ENCODE peak calls at places on chromosome 12, in five cellular contexts. One of them, this sample, is unnamed.

GRCh38 chr12:9793774-9794395 is 33.2 kb upstream of the CD69 start:
- DNase-seq in thoracic aorta: no peak
- DNase-seq in hippocampal formation: no peak
- DNase-seq in HS-5: no peak
- DNase-seq in progenitor cell of endocrine pancreas: no peak
- DNase-seq in this sample: no peak

GRCh38 chr12:6218526-6218925 is 18.3 kb downstream of the CD9 start:
- DNase-seq in HS-5: no peak
- DNase-seq in progenitor cell of endocrine pancreas: no peak
- DNase-seq in hippocampal formation: no peak
- DNase-seq in thoracic aorta: no peak
- DNase-seq in this sample: no peak

GRCh38 chr12:100576311-100577036 is 3.0 kb downstream of the GAS2L3 start:
- DNase-seq in progenitor cell of endocrine pancreas: no peak
- DNase-seq in HS-5: peak; percentile 78
- DNase-seq in thoracic aorta: no peak
- DNase-seq in hippocampal formation: no peak
- DNase-seq in this sample: no peak

GRCh38 chr12:104137175-104137901 is 672 bp downstream of the NFYB start:
- DNase-seq in HS-5: no peak
- DNase-seq in thoracic aorta: no peak
- DNase-seq in hippocampal formation: peak; percentile 16
- DNase-seq in progenitor cell of endocrine pancreas: peak; percentile 33
- DNase-seq in this sample: peak; percentile 62

GRCh38 chr12:1832801-1833595 is 12.6 kb downstream of the LRTM2 start:
- DNase-seq in progenitor cell of endocrine pancreas: no peak
- DNase-seq in thoracic aorta: no peak
- DNase-seq in HS-5: no peak
- DNase-seq in hippocampal formation: no peak
- DNase-seq in this sample: no peak

GRCh38 chr12:60822601-60823000 is 1226.8 kb downstream of the SLC16A7 start:
- DNase-seq in HS-5: no peak
- DNase-seq in thoracic aorta: no peak
- DNase-seq in progenitor cell of endocrine pancreas: no peak
- DNase-seq in hippocampal formation: no peak
- DNase-seq in this sample: no peak

GRCh38 chr12:53751336-53752191 is at the start of gene CISTR:
- DNase-seq in hippocampal formation: no peak
- DNase-seq in progenitor cell of endocrine pancreas: no peak
- DNase-seq in thoracic aorta: no peak
- DNase-seq in HS-5: no peak
- DNase-seq in this sample: peak; percentile 26

GRCh38 chr12:47417146-47417545 is 288.7 kb downstream of the RPAP3 start:
- DNase-seq in HS-5: no peak
- DNase-seq in hippocampal formation: no peak
- DNase-seq in thoracic aorta: no peak
- DNase-seq in progenitor cell of endocrine pancreas: no peak
- DNase-seq in this sample: no peak

GRCh38 chr12:53279888-53280498 is 11.9 kb downstream of the ESPL1 start:
- DNase-seq in HS-5: no peak
- DNase-seq in hippocampal formation: no peak
- DNase-seq in thoracic aorta: no peak
- DNase-seq in progenitor cell of endocrine pancreas: no peak
- DNase-seq in this sample: no peak

GRCh38 chr12:98733667-98734350 is 88.7 kb downstream of the APAF1 start:
- DNase-seq in progenitor cell of endocrine pancreas: no peak
- DNase-seq in HS-5: no peak
- DNase-seq in hippocampal formation: no peak
- DNase-seq in thoracic aorta: no peak
- DNase-seq in this sample: no peak

GRCh38 chr12:14635776-14636175 is 60.6 kb downstream of the GUCY2C start:
- DNase-seq in progenitor cell of endocrine pancreas: no peak
- DNase-seq in thoracic aorta: no peak
- DNase-seq in HS-5: peak; percentile 23
- DNase-seq in hippocampal formation: no peak
- DNase-seq in this sample: no peak

GRCh38 chr12:51520576-51521325 is 70.3 kb upstream of the SCN8A start:
- DNase-seq in hippocampal formation: no peak
- DNase-seq in HS-5: no peak
- DNase-seq in thoracic aorta: no peak
- DNase-seq in progenitor cell of endocrine pancreas: no peak
- DNase-seq in this sample: no peak

GRCh38 chr12:42039146-42039545 is 105.5 kb downstream of the GXYLT1 start:
- DNase-seq in thoracic aorta: no peak
- DNase-seq in HS-5: peak; percentile 42
- DNase-seq in hippocampal formation: no peak
- DNase-seq in progenitor cell of endocrine pancreas: no peak
- DNase-seq in this sample: no peak

GRCh38 chr12:133130808-133131128 is 341 bp downstream of the ZNF10 start:
- DNase-seq in progenitor cell of endocrine pancreas: peak; percentile 14
- DNase-seq in hippocampal formation: no peak
- DNase-seq in thoracic aorta: no peak
- DNase-seq in HS-5: no peak
- DNase-seq in this sample: no peak

GRCh38 chr12:71746983-71747611 is 7.6 kb upstream of the RAB21 start:
- DNase-seq in hippocampal formation: peak; percentile 26
- DNase-seq in progenitor cell of endocrine pancreas: no peak
- DNase-seq in thoracic aorta: no peak
- DNase-seq in HS-5: no peak
- DNase-seq in this sample: peak; percentile 46

GRCh38 chr12:84689638-84690037 is 223.0 kb downstream of the SLC6A15 start:
- DNase-seq in thoracic aorta: no peak
- DNase-seq in hippocampal formation: no peak
- DNase-seq in HS-5: no peak
- DNase-seq in progenitor cell of endocrine pancreas: no peak
- DNase-seq in this sample: no peak

GRCh38 chr12:8078400-8078799 is 3.7 kb upstream of the NECAP1 start:
- DNase-seq in progenitor cell of endocrine pancreas: no peak
- DNase-seq in HS-5: no peak
- DNase-seq in hippocampal formation: no peak
- DNase-seq in thoracic aorta: no peak
- DNase-seq in this sample: peak; percentile 74

GRCh38 chr12:8948711-8949524 is 527 bp downstream of the M6PR start:
- DNase-seq in hippocampal formation: no peak
- DNase-seq in progenitor cell of endocrine pancreas: no peak
- DNase-seq in HS-5: peak; percentile 14
- DNase-seq in thoracic aorta: no peak
- DNase-seq in this sample: peak; percentile 15

GRCh38 chr12:78473136-78473535 is 391.4 kb upstream of the SYT1 start:
- DNase-seq in thoracic aorta: no peak
- DNase-seq in HS-5: no peak
- DNase-seq in hippocampal formation: no peak
- DNase-seq in progenitor cell of endocrine pancreas: no peak
- DNase-seq in this sample: no peak

This sample was measured in Caco-2.